ENCODE peak calls at places on chromosomes 3 and 15, in five cellular contexts. One of them, this sample, is unnamed.

GRCh38 chr3:29137601-29138000 is 143.3 kb upstream of the RBMS3 start:
- DNase-seq in CD4-positive, alpha-beta T cell: no peak
- DNase-seq in stimulated activated CD4-positive, alpha-beta T cell treated with anti-CD3 and anti-CD28 coated beads, Interleukin-2, amount 100 ng/mL, for 48 hours: no peak
- DNase-seq in lower lobe of right lung: no peak
- DNase-seq in GM04503: no peak
- DNase-seq in this sample: no peak

GRCh38 chr15:25705430-25706115 is 157.6 kb downstream of the ATP10A start:
- DNase-seq in stimulated activated CD4-positive, alpha-beta T cell treated with anti-CD3 and anti-CD28 coated beads, Interleukin-2, amount 100 ng/mL, for 48 hours: no peak
- DNase-seq in CD4-positive, alpha-beta T cell: no peak
- DNase-seq in GM04503: no peak
- DNase-seq in lower lobe of right lung: no peak
- DNase-seq in this sample: no peak

GRCh38 chr3:55327131-55327920 is 159.8 kb downstream of the WNT5A start:
- DNase-seq in CD4-positive, alpha-beta T cell: no peak
- DNase-seq in stimulated activated CD4-positive, alpha-beta T cell treated with anti-CD3 and anti-CD28 coated beads, Interleukin-2, amount 100 ng/mL, for 48 hours: no peak
- DNase-seq in GM04503: no peak
- DNase-seq in lower lobe of right lung: no peak
- DNase-seq in this sample: no peak

GRCh38 chr15:22870865-22871264 is 32.4 kb downstream of the NIPA2 start:
- DNase-seq in lower lobe of right lung: no peak
- DNase-seq in GM04503: no peak
- DNase-seq in CD4-positive, alpha-beta T cell: no peak
- DNase-seq in stimulated activated CD4-positive, alpha-beta T cell treated with anti-CD3 and anti-CD28 coated beads, Interleukin-2, amount 100 ng/mL, for 48 hours: no peak
- DNase-seq in this sample: no peak

GRCh38 chr15:40110866-40111550 is 2.3 kb upstream of the BMF start:
- DNase-seq in stimulated activated CD4-positive, alpha-beta T cell treated with anti-CD3 and anti-CD28 coated beads, Interleukin-2, amount 100 ng/mL, for 48 hours: no peak
- DNase-seq in CD4-positive, alpha-beta T cell: no peak
- DNase-seq in GM04503: no peak
- DNase-seq in lower lobe of right lung: no peak
- DNase-seq in this sample: no peak

GRCh38 chr3:138406606-138407005 is 27.8 kb upstream of the ESYT3 start:
- DNase-seq in stimulated activated CD4-positive, alpha-beta T cell treated with anti-CD3 and anti-CD28 coated beads, Interleukin-2, amount 100 ng/mL, for 48 hours: no peak
- DNase-seq in lower lobe of right lung: no peak
- DNase-seq in GM04503: no peak
- DNase-seq in CD4-positive, alpha-beta T cell: no peak
- DNase-seq in this sample: no peak

GRCh38 chr3:188266581-188267274 is 112.8 kb downstream of the LPP start:
- DNase-seq in CD4-positive, alpha-beta T cell: no peak
- DNase-seq in stimulated activated CD4-positive, alpha-beta T cell treated with anti-CD3 and anti-CD28 coated beads, Interleukin-2, amount 100 ng/mL, for 48 hours: no peak
- DNase-seq in lower lobe of right lung: peak
- DNase-seq in GM04503: peak
- DNase-seq in this sample: no peak

GRCh38 chr3:51588724-51589123 is 50.2 kb downstream of the RAD54L2 start:
- DNase-seq in lower lobe of right lung: no peak
- DNase-seq in GM04503: no peak
- DNase-seq in CD4-positive, alpha-beta T cell: no peak
- DNase-seq in stimulated activated CD4-positive, alpha-beta T cell treated with anti-CD3 and anti-CD28 coated beads, Interleukin-2, amount 100 ng/mL, for 48 hours: no peak
- DNase-seq in this sample: no peak

GRCh38 chr15:47326506-47326905 is 390.8 kb upstream of the SEMA6D start:
- DNase-seq in CD4-positive, alpha-beta T cell: no peak
- DNase-seq in lower lobe of right lung: no peak
- DNase-seq in stimulated activated CD4-positive, alpha-beta T cell treated with anti-CD3 and anti-CD28 coated beads, Interleukin-2, amount 100 ng/mL, for 48 hours: no peak
- DNase-seq in GM04503: no peak
- DNase-seq in this sample: no peak

GRCh38 chr15:37298271-37298670 is 197.9 kb upstream of the MEIS2 start:
- DNase-seq in GM04503: no peak
- DNase-seq in stimulated activated CD4-positive, alpha-beta T cell treated with anti-CD3 and anti-CD28 coated beads, Interleukin-2, amount 100 ng/mL, for 48 hours: no peak
- DNase-seq in lower lobe of right lung: no peak
- DNase-seq in CD4-positive, alpha-beta T cell: no peak
- DNase-seq in this sample: no peak

GRCh38 chr3:79140718-79141117 is 627.1 kb downstream of the ROBO1 start:
- DNase-seq in GM04503: peak
- DNase-seq in lower lobe of right lung: no peak
- DNase-seq in CD4-positive, alpha-beta T cell: no peak
- DNase-seq in stimulated activated CD4-positive, alpha-beta T cell treated with anti-CD3 and anti-CD28 coated beads, Interleukin-2, amount 100 ng/mL, for 48 hours: no peak
- DNase-seq in this sample: no peak

GRCh38 chr3:119293761-119294401 is at the start of gene ARHGAP31:
- DNase-seq in stimulated activated CD4-positive, alpha-beta T cell treated with anti-CD3 and anti-CD28 coated beads, Interleukin-2, amount 100 ng/mL, for 48 hours: peak
- DNase-seq in lower lobe of right lung: peak
- DNase-seq in GM04503: no peak
- DNase-seq in CD4-positive, alpha-beta T cell: peak
- DNase-seq in this sample: peak

GRCh38 chr3:100696161-100696560 is 13.1 kb upstream of the TFG start:
- DNase-seq in stimulated activated CD4-positive, alpha-beta T cell treated with anti-CD3 and anti-CD28 coated beads, Interleukin-2, amount 100 ng/mL, for 48 hours: no peak
- DNase-seq in GM04503: no peak
- DNase-seq in lower lobe of right lung: no peak
- DNase-seq in CD4-positive, alpha-beta T cell: no peak
- DNase-seq in this sample: no peak

GRCh38 chr15:62848631-62849050 is 193.9 kb upstream of the TPM1 start:
- DNase-seq in CD4-positive, alpha-beta T cell: no peak
- DNase-seq in lower lobe of right lung: no peak
- DNase-seq in GM04503: no peak
- DNase-seq in stimulated activated CD4-positive, alpha-beta T cell treated with anti-CD3 and anti-CD28 coated beads, Interleukin-2, amount 100 ng/mL, for 48 hours: no peak
- DNase-seq in this sample: no peak

GRCh38 chr15:66831801-66832390 is 129.9 kb downstream of the SMAD6 start:
- DNase-seq in GM04503: no peak
- DNase-seq in CD4-positive, alpha-beta T cell: no peak
- DNase-seq in lower lobe of right lung: peak
- DNase-seq in stimulated activated CD4-positive, alpha-beta T cell treated with anti-CD3 and anti-CD28 coated beads, Interleukin-2, amount 100 ng/mL, for 48 hours: no peak
- DNase-seq in this sample: no peak

GRCh38 chr3:114111060-114111790 is 54.7 kb downstream of the QTRT2 start:
- DNase-seq in GM04503: no peak
- DNase-seq in lower lobe of right lung: no peak
- DNase-seq in stimulated activated CD4-positive, alpha-beta T cell treated with anti-CD3 and anti-CD28 coated beads, Interleukin-2, amount 100 ng/mL, for 48 hours: no peak
- DNase-seq in CD4-positive, alpha-beta T cell: no peak
- DNase-seq in this sample: no peak

GRCh38 chr3:52181543-52181942 is 16.4 kb upstream of the ALAS1 start:
- DNase-seq in lower lobe of right lung: no peak
- DNase-seq in CD4-positive, alpha-beta T cell: no peak
- DNase-seq in GM04503: peak
- DNase-seq in stimulated activated CD4-positive, alpha-beta T cell treated with anti-CD3 and anti-CD28 coated beads, Interleukin-2, amount 100 ng/mL, for 48 hours: no peak
- DNase-seq in this sample: no peak

GRCh38 chr15:48389701-48390143 is 58.5 kb downstream of the DUT start:
- DNase-seq in GM04503: peak
- DNase-seq in lower lobe of right lung: no peak
- DNase-seq in CD4-positive, alpha-beta T cell: no peak
- DNase-seq in stimulated activated CD4-positive, alpha-beta T cell treated with anti-CD3 and anti-CD28 coated beads, Interleukin-2, amount 100 ng/mL, for 48 hours: no peak
- DNase-seq in this sample: no peak

GRCh38 chr3:172735014-172735413 is 15.5 kb upstream of the ECT2 start:
- DNase-seq in CD4-positive, alpha-beta T cell: no peak
- DNase-seq in lower lobe of right lung: no peak
- DNase-seq in stimulated activated CD4-positive, alpha-beta T cell treated with anti-CD3 and anti-CD28 coated beads, Interleukin-2, amount 100 ng/mL, for 48 hours: no peak
- DNase-seq in GM04503: no peak
- DNase-seq in this sample: no peak

GRCh38 chr3:180430896-180431295 is 171.1 kb upstream of the TTC14 start:
- DNase-seq in lower lobe of right lung: no peak
- DNase-seq in GM04503: no peak
- DNase-seq in stimulated activated CD4-positive, alpha-beta T cell treated with anti-CD3 and anti-CD28 coated beads, Interleukin-2, amount 100 ng/mL, for 48 hours: no peak
- DNase-seq in CD4-positive, alpha-beta T cell: no peak
- DNase-seq in this sample: no peak

GRCh38 chr3:171977860-171978259 is 61.5 kb upstream of the FNDC3B start:
- DNase-seq in lower lobe of right lung: no peak
- DNase-seq in GM04503: no peak
- DNase-seq in CD4-positive, alpha-beta T cell: no peak
- DNase-seq in stimulated activated CD4-positive, alpha-beta T cell treated with anti-CD3 and anti-CD28 coated beads, Interleukin-2, amount 100 ng/mL, for 48 hours: no peak
- DNase-seq in this sample: no peak

GRCh38 chr3:183533410-183534132 is 21.9 kb downstream of the KLHL6 start:
- DNase-seq in GM04503: no peak
- DNase-seq in CD4-positive, alpha-beta T cell: no peak
- DNase-seq in stimulated activated CD4-positive, alpha-beta T cell treated with anti-CD3 and anti-CD28 coated beads, Interleukin-2, amount 100 ng/mL, for 48 hours: no peak
- DNase-seq in lower lobe of right lung: peak
- DNase-seq in this sample: no peak

GRCh38 chr3:187191271-187191670 is 6.0 kb upstream of the RTP1 start:
- DNase-seq in stimulated activated CD4-positive, alpha-beta T cell treated with anti-CD3 and anti-CD28 coated beads, Interleukin-2, amount 100 ng/mL, for 48 hours: no peak
- DNase-seq in GM04503: no peak
- DNase-seq in CD4-positive, alpha-beta T cell: no peak
- DNase-seq in lower lobe of right lung: no peak
- DNase-seq in this sample: no peak

GRCh38 chr3:72288955-72289707 is 504.2 kb upstream of the PROK2 start:
- DNase-seq in stimulated activated CD4-positive, alpha-beta T cell treated with anti-CD3 and anti-CD28 coated beads, Interleukin-2, amount 100 ng/mL, for 48 hours: no peak
- DNase-seq in CD4-positive, alpha-beta T cell: no peak
- DNase-seq in lower lobe of right lung: peak
- DNase-seq in GM04503: peak
- DNase-seq in this sample: no peak

GRCh38 chr15:49621327-49622210 is 721 bp downstream of the DTWD1 start:
- DNase-seq in CD4-positive, alpha-beta T cell: no peak
- DNase-seq in stimulated activated CD4-positive, alpha-beta T cell treated with anti-CD3 and anti-CD28 coated beads, Interleukin-2, amount 100 ng/mL, for 48 hours: no peak
- DNase-seq in GM04503: no peak
- DNase-seq in lower lobe of right lung: no peak
- DNase-seq in this sample: no peak

GRCh38 chr3:184352149-184352785 is 9.1 kb downstream of the CLCN2 start:
- DNase-seq in lower lobe of right lung: no peak
- DNase-seq in CD4-positive, alpha-beta T cell: no peak
- DNase-seq in GM04503: no peak
- DNase-seq in stimulated activated CD4-positive, alpha-beta T cell treated with anti-CD3 and anti-CD28 coated beads, Interleukin-2, amount 100 ng/mL, for 48 hours: no peak
- DNase-seq in this sample: no peak

GRCh38 chr3:71355862-71356261 is 227.7 kb downstream of the FOXP1 start:
- DNase-seq in lower lobe of right lung: no peak
- DNase-seq in stimulated activated CD4-positive, alpha-beta T cell treated with anti-CD3 and anti-CD28 coated beads, Interleukin-2, amount 100 ng/mL, for 48 hours: peak
- DNase-seq in CD4-positive, alpha-beta T cell: no peak
- DNase-seq in GM04503: no peak
- DNase-seq in this sample: no peak

GRCh38 chr3:48997714-48998637 is 7.9 kb downstream of the P4HTM start:
- DNase-seq in stimulated activated CD4-positive, alpha-beta T cell treated with anti-CD3 and anti-CD28 coated beads, Interleukin-2, amount 100 ng/mL, for 48 hours: no peak
- DNase-seq in GM04503: no peak
- DNase-seq in lower lobe of right lung: no peak
- DNase-seq in CD4-positive, alpha-beta T cell: no peak
- DNase-seq in this sample: no peak

GRCh38 chr3:15796331-15796730 is 1.4 kb downstream of the ANKRD28 start:
- DNase-seq in stimulated activated CD4-positive, alpha-beta T cell treated with anti-CD3 and anti-CD28 coated beads, Interleukin-2, amount 100 ng/mL, for 48 hours: no peak
- DNase-seq in GM04503: no peak
- DNase-seq in CD4-positive, alpha-beta T cell: no peak
- DNase-seq in lower lobe of right lung: no peak
- DNase-seq in this sample: no peak

GRCh38 chr3:42961633-42962032 is 17.5 kb upstream of the GASK1A start:
- DNase-seq in GM04503: peak
- DNase-seq in stimulated activated CD4-positive, alpha-beta T cell treated with anti-CD3 and anti-CD28 coated beads, Interleukin-2, amount 100 ng/mL, for 48 hours: peak
- DNase-seq in lower lobe of right lung: no peak
- DNase-seq in CD4-positive, alpha-beta T cell: no peak
- DNase-seq in this sample: no peak

GRCh38 chr15:31328425-31328998 is 1.9 kb downstream of the KLF13 start:
- DNase-seq in stimulated activated CD4-positive, alpha-beta T cell treated with anti-CD3 and anti-CD28 coated beads, Interleukin-2, amount 100 ng/mL, for 48 hours: peak
- DNase-seq in lower lobe of right lung: peak
- DNase-seq in CD4-positive, alpha-beta T cell: peak
- DNase-seq in GM04503: no peak
- DNase-seq in this sample: peak

GRCh38 chr3:19885468-19885867 is 48.5 kb downstream of the EFHB start:
- DNase-seq in GM04503: no peak
- DNase-seq in stimulated activated CD4-positive, alpha-beta T cell treated with anti-CD3 and anti-CD28 coated beads, Interleukin-2, amount 100 ng/mL, for 48 hours: no peak
- DNase-seq in CD4-positive, alpha-beta T cell: no peak
- DNase-seq in lower lobe of right lung: no peak
- DNase-seq in this sample: no peak

GRCh38 chr3:101853971-101854370 is 4.7 kb downstream of the NFKBIZ start:
- DNase-seq in lower lobe of right lung: no peak
- DNase-seq in GM04503: no peak
- DNase-seq in CD4-positive, alpha-beta T cell: no peak
- DNase-seq in stimulated activated CD4-positive, alpha-beta T cell treated with anti-CD3 and anti-CD28 coated beads, Interleukin-2, amount 100 ng/mL, for 48 hours: no peak
- DNase-seq in this sample: no peak

GRCh38 chr3:190644766-190645165 is 130.9 kb downstream of the IL1RAP start:
- DNase-seq in stimulated activated CD4-positive, alpha-beta T cell treated with anti-CD3 and anti-CD28 coated beads, Interleukin-2, amount 100 ng/mL, for 48 hours: no peak
- DNase-seq in GM04503: no peak
- DNase-seq in CD4-positive, alpha-beta T cell: no peak
- DNase-seq in lower lobe of right lung: no peak
- DNase-seq in this sample: no peak